ENCODE peak calls at places on chromosomes 1 and 21, in eight cellular contexts. H is SJSA1; P is fibroblast of pulmonary artery; S is PC-3; T is HepG2; K is CD8-positive, alpha-beta memory T cell; B is CD4-positive, alpha-beta memory T cell; Y is HCT116. L is an unnamed sample.
A peak's percentile ranks its signal among the peaks of the same experiment; 100 is the strongest.

GRCh38 chr1:156897078-156897825 is 3.7 kb downstream of the PEAR1 start:
- DNase-seq in T (no peak), P (peak; percentile 57), B (no peak), K (no peak), H (peak; percentile 86), S (peak; percentile 74), Y (no peak), L (no peak)

GRCh38 chr1:29211086-29212030 is 19.4 kb downstream of the MECR start:
- DNase-seq in Y (no peak), H (no peak), P (no peak), S (no peak), T (no peak), K (no peak), B (no peak), L (no peak)

GRCh38 chr21:30028537-30028936 is 88.7 kb upstream of the GRIK1 start:
- DNase-seq in Y (no peak), K (no peak), S (no peak), P (no peak), T (no peak), H (no peak), B (no peak), L (no peak)

GRCh38 chr1:56520202-56520601 is 59.2 kb downstream of the PLPP3 start:
- DNase-seq in H (no peak), B (no peak), S (no peak), K (no peak), P (no peak), T (no peak), Y (no peak), L (no peak)

GRCh38 chr1:119275145-119275929 is 93.2 kb upstream of the HAO2 start:
- DNase-seq in H (peak; percentile 44), S (peak; percentile 78), P (peak; percentile 83), K (peak; percentile 11), T (peak; percentile 45), Y (peak; percentile 39), B (peak; percentile 28), L (peak; percentile 36)

GRCh38 chr1:178057863-178058576 is 35.9 kb upstream of the RASAL2 start:
- DNase-seq in S (no peak), P (peak; percentile 93), Y (no peak), H (peak; percentile 85), T (no peak), B (no peak), K (no peak), L (no peak)

GRCh38 chr1:54716299-54717047 is 812 bp downstream of the TTC4 start:
- DNase-seq in S (peak; percentile 68), T (no peak), K (no peak), Y (no peak), B (no peak), P (peak; percentile 43), H (no peak), L (no peak)

GRCh38 chr21:15197696-15198095 is 132.9 kb upstream of the NRIP1 start:
- DNase-seq in P (no peak), S (no peak), T (no peak), Y (no peak), B (no peak), H (no peak), K (no peak), L (no peak)

GRCh38 chr21:14889080-14889805 is 175.6 kb downstream of the NRIP1 start:
- DNase-seq in K (no peak), P (peak; percentile 93), B (no peak), H (no peak), S (peak; percentile 71), Y (no peak), T (peak; percentile 92), L (no peak)

GRCh38 chr1:102089791-102090190 is 93.1 kb upstream of the OLFM3 start:
- DNase-seq in Y (no peak), T (no peak), K (no peak), P (no peak), H (no peak), B (no peak), S (no peak), L (no peak)

GRCh38 chr1:106290805-106291537 is 765.5 kb upstream of the PRMT6 start:
- DNase-seq in T (no peak), P (no peak), K (no peak), H (no peak), S (no peak), Y (no peak), B (no peak), L (no peak)

GRCh38 chr1:156486421-156487344 is 13.9 kb downstream of the MEF2D start:
- DNase-seq in S (no peak), H (no peak), K (no peak), T (no peak), B (no peak), P (no peak), Y (no peak), L (no peak)

GRCh38 chr1:22918644-22919043 is 54.0 kb downstream of the LACTBL1 start:
- DNase-seq in K (no peak), S (no peak), B (no peak), T (no peak), H (no peak), P (no peak), Y (no peak), L (no peak)

GRCh38 chr1:52002038-52002917 is 11.8 kb upstream of the RAB3B start:
- DNase-seq in T (peak; percentile 84), B (peak; percentile 76), P (peak; percentile 97), Y (peak; percentile 86), H (peak; percentile 61), S (peak; percentile 98), K (peak; percentile 64), L (peak; percentile 80)
- H3K4me3 ChIP-seq in T (no peak overlapping the region), B (no peak overlapping the region), P (no peak overlapping the region), Y (no peak overlapping the region), H (no peak overlapping the region), S (no peak overlapping the region), K (no peak overlapping the region), L (no peak overlapping the region)

GRCh38 chr1:46613661-46614603 is 2.7 kb downstream of the MOB3C start:
- DNase-seq in H (peak; percentile 12), K (peak; percentile 29), P (peak; percentile 83), T (no peak), B (no peak), S (peak; percentile 39), Y (no peak), L (peak; percentile 77)

GRCh38 chr1:46611691-46612221 is 4.9 kb downstream of the MOB3C start:
- DNase-seq in H (peak; percentile 20), B (no peak), P (no peak), S (peak; percentile 97), T (no peak), K (no peak), Y (no peak), L (no peak)

GRCh38 chr1:46615088-46615487 is 1.5 kb downstream of the MOB3C start:
- DNase-seq in S (no peak), T (no peak), P (no peak), Y (no peak), K (no peak), B (no peak), H (no peak), L (no peak)

GRCh38 chr1:46614604-46614984 is 2.0 kb downstream of the MOB3C start:
- DNase-seq in K (no peak), H (no peak), B (no peak), Y (no peak), P (no peak), T (no peak), S (no peak), L (no peak)

DNA sequence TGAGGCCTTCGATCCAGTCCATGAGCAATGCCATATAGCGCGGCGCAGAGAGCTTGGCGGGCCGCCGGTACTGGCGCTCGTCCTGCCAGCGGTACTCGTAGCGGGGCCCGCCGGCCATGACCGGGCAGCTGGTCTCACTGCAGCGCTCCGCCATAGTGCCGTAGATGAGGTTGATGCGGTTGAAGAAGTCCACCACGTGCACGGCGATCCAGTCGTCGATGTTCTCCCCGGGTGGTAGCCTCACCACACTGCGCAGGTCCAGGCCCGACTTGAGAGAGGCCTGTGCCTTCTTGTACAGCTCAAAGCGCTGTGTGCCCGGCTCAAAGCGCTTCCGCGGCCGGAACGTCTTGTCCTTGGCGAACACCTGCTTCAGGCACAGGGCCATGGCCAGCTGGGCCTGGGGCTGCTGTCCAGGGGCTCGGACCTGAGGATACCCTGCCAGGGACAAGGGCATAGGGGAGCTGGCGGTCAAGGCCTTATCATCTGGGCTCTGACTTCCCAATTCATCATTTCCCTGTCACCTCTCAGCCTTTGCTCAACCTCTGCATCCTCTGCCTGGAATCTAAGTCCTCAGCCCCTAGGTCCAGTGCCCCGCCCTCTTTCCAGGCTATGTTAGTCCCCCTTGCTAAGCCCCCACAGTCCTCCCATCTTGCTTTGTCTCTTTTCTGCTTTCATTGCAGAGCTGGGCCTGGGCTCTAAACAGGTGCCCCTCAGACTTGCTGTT is 3.5 kb downstream of the MOB3C start:
- DNase-seq in H (no peak), B (no peak), T (no peak), P (no peak), K (no peak), S (no peak), Y (no peak), L (no peak)
- H3K4me3 ChIP-seq in H (no peak overlapping the region), B (no peak overlapping the region), T (no peak overlapping the region), P (no peak overlapping the region), K (no peak overlapping the region), S (no peak overlapping the region), Y (no peak overlapping the region), L (no peak overlapping the region)

GRCh38 chr1:211352985-211353515 is 26.4 kb downstream of the TRAF5 start:
- DNase-seq in H (no peak), Y (peak; percentile 15), K (peak; percentile 47), P (no peak), S (peak; percentile 63), T (peak; percentile 79), B (peak; percentile 51), L (peak; percentile 86)
- H3K4me3 ChIP-seq in H (no peak overlapping the region), Y (no peak overlapping the region), K (peak overlapping the region; percentile 27), P (no peak overlapping the region), S (no peak overlapping the region), T (no peak overlapping the region), B (peak overlapping the region; percentile 3), L (peak overlapping the region; percentile 39)

DNA sequence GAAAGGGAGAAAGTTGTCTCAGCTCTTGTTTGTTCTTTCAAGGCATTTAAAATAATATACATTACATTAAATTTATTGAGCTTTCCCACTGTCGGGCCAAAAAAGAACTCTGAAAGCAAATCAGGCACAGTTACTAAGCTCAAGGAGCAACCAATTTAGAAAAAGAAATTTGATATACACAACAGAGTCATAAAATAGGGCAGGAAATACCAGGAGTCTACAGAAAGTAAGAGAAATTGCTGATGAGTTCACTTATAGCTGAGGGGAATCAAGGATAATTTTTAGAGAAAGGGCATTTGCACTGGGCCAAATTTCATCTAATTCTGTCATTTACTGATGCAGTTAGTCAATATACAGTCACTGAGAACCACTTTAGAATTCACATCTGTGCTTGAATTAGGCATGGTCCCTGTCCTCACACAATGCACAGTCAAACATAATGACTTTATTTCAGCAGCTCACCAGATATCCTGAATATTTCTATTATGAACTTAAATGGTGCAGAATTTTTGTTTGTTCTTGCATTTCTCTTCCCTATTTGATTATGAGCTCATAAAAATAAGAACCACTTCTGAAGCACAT is 249.6 kb upstream of the BEND5 start:
- DNase-seq in K (no peak), P (no peak), T (no peak), S (peak; percentile 31), H (no peak), Y (no peak), B (no peak), L (no peak)
- H3K4me3 ChIP-seq in K (no peak overlapping the region), P (no peak overlapping the region), T (no peak overlapping the region), S (no peak overlapping the region), H (no peak overlapping the region), Y (no peak overlapping the region), B (no peak overlapping the region), L (no peak overlapping the region)

GRCh38 chr1:225524570-225524969 is 96.7 kb upstream of the LBR start:
- DNase-seq in T (no peak), S (no peak), H (no peak), Y (no peak), K (no peak), B (no peak), P (no peak), L (no peak)
- H3K4me3 ChIP-seq in T (no peak overlapping the region), S (no peak overlapping the region), H (no peak overlapping the region), Y (no peak overlapping the region), K (no peak overlapping the region), B (no peak overlapping the region), P (no peak overlapping the region), L (no peak overlapping the region)

GRCh38 chr1:41525891-41526587 is 41.6 kb upstream of the EDN2 start:
- DNase-seq in T (no peak), B (no peak), Y (no peak), H (no peak), K (no peak), P (no peak), S (no peak), L (no peak)
- H3K4me3 ChIP-seq in T (no peak overlapping the region), B (no peak overlapping the region), Y (no peak overlapping the region), H (no peak overlapping the region), K (no peak overlapping the region), P (no peak overlapping the region), S (no peak overlapping the region), L (no peak overlapping the region)

L was measured in Jurkat, Clone E6-1.